ENCODE peak calls at places on chromosomes 13 and 19, in ten cellular contexts. D, K, C, P, X, B, W, M, Y and G are unnamed samples.
A peak's percentile ranks its signal among the peaks of the same experiment; 100 is the strongest.

GRCh38 chr19:38303517-38304351 is at the start of gene C19orf33:
- DNase-seq in D (no peak), K (no peak), C (no peak), P (no peak), X (no peak), B (peak; percentile 75), W (no peak), M (no peak), Y (no peak), G (no peak)

GRCh38 chr13:28047784-28048388 is 52.5 kb downstream of the FLT3 start:
- DNase-seq in D (no peak), K (no peak), C (no peak), P (no peak), X (peak; percentile 68), B (peak; percentile 8), W (peak; percentile 38), M (no peak), Y (no peak), G (no peak)

GRCh38 chr13:23966691-23967615 is 69.7 kb upstream of the C1QTNF9B start:
- DNase-seq in D (no peak), K (no peak), C (no peak), P (no peak), X (no peak), B (no peak), W (peak; percentile 88), M (no peak), Y (peak; percentile 18), G (no peak)

GRCh38 chr19:45008554-45008953 is 7.3 kb downstream of the RELB start:
- DNase-seq in D (no peak), K (no peak), C (no peak), P (no peak), X (no peak), B (no peak), W (no peak), M (no peak), Y (no peak), G (no peak)

GRCh38 chr19:3479177-3479818 is 1.0 kb downstream of the SMIM24 start:
- DNase-seq in D (no peak), K (no peak), C (peak; percentile 53), P (no peak), X (no peak), B (no peak), W (peak; percentile 47), M (peak; percentile 57), Y (peak; percentile 51), G (no peak)

GRCh38 chr13:101700598-101700997 is 248.1 kb downstream of the ITGBL1 start:
- DNase-seq in D (no peak), K (no peak), C (no peak), P (no peak), X (peak; percentile 66), B (no peak), W (no peak), M (no peak), Y (no peak), G (no peak)

GRCh38 chr19:44196772-44197171 is 15.6 kb upstream of the ZNF227 start:
- DNase-seq in D (no peak), K (no peak), C (no peak), P (no peak), X (no peak), B (no peak), W (no peak), M (no peak), Y (no peak), G (no peak)

GRCh38 chr19:15317392-15318011 is 14.8 kb downstream of the BRD4 start:
- DNase-seq in D (no peak), K (no peak), C (no peak), P (no peak), X (peak; percentile 82), B (no peak), W (no peak), M (no peak), Y (no peak), G (no peak)

GRCh38 chr13:96662036-96662435 is 332.2 kb downstream of the OXGR1 start:
- DNase-seq in D (no peak), K (no peak), C (no peak), P (no peak), X (peak; percentile 50), B (no peak), W (no peak), M (no peak), Y (no peak), G (no peak)

GRCh38 chr13:22278336-22278929 is 607.6 kb downstream of the FGF9 start:
- DNase-seq in D (peak; percentile 28), K (no peak), C (peak; percentile 65), P (peak; percentile 27), X (no peak), B (peak; percentile 34), W (peak; percentile 34), M (peak; percentile 61), Y (peak; percentile 57), G (no peak)

GRCh38 chr13:60727140-60727539 is 330.1 kb downstream of the TDRD3 start:
- DNase-seq in D (no peak), K (no peak), C (no peak), P (no peak), X (no peak), B (no peak), W (no peak), M (no peak), Y (no peak), G (no peak)

GRCh38 chr13:72727417-72728289 is at the start of the genes BORA and MZT1:
- DNase-seq in D (peak; percentile 93), K (peak; percentile 96), C (peak; percentile 93), P (peak; percentile 88), X (peak; percentile 99), B (peak; percentile 95), W (peak; percentile 99), M (peak; percentile 94), Y (peak; percentile 95), G (peak; percentile 85)

GRCh38 chr19:44598880-44599279 is 14.5 kb upstream of the IGSF23 start:
- DNase-seq in D (no peak), K (no peak), C (no peak), P (no peak), X (no peak), B (no peak), W (no peak), M (no peak), Y (no peak), G (no peak)

GRCh38 chr19:51621178-51621577 is 9.0 kb downstream of the SIGLEC5 start:
- DNase-seq in D (no peak), K (no peak), C (no peak), P (no peak), X (no peak), B (no peak), W (no peak), M (no peak), Y (no peak), G (no peak)

GRCh38 chr13:50678464-50679162 is 164.9 kb downstream of the DLEU7 start:
- DNase-seq in D (peak; percentile 75), K (no peak), C (no peak), P (no peak), X (peak; percentile 98), B (no peak), W (no peak), M (no peak), Y (no peak), G (no peak)

GRCh38 chr19:38264486-38265212 is at the start of gene SPINT2:
- DNase-seq in D (no peak), K (no peak), C (no peak), P (no peak), X (no peak), B (no peak), W (peak; percentile 66), M (peak; percentile 36), Y (peak; percentile 71), G (no peak)

GRCh38 chr13:94435604-94436226 is 43.8 kb downstream of the DCT start:
- DNase-seq in D (peak; percentile 10), K (no peak), C (no peak), P (no peak), X (peak; percentile 43), B (peak; percentile 45), W (peak; percentile 36), M (no peak), Y (no peak), G (no peak)

GRCh38 chr19:35042954-35043604 is 1.6 kb downstream of the HPN start:
- DNase-seq in D (no peak), K (no peak), C (no peak), P (no peak), X (no peak), B (no peak), W (no peak), M (no peak), Y (no peak), G (no peak)

GRCh38 chr19:17654993-17655392 is 33.2 kb downstream of the UNC13A start:
- DNase-seq in D (no peak), K (no peak), C (no peak), P (no peak), X (no peak), B (no peak), W (no peak), M (no peak), Y (peak; percentile 5), G (no peak)

GRCh38 chr13:98315466-98315865 is 138.4 kb upstream of the RNF113B start:
- DNase-seq in D (no peak), K (no peak), C (no peak), P (no peak), X (peak; percentile 28), B (peak; percentile 36), W (no peak), M (no peak), Y (no peak), G (no peak)

GRCh38 chr19:48959341-48960239 is 4.9 kb downstream of the BAX start:
- DNase-seq in D (no peak), K (no peak), C (no peak), P (no peak), X (no peak), B (no peak), W (peak; percentile 36), M (no peak), Y (no peak), G (no peak)

GRCh38 chr13:50226515-50227147 is 211.4 kb downstream of the KCNRG start:
- DNase-seq in D (no peak), K (no peak), C (no peak), P (no peak), X (no peak), B (no peak), W (peak; percentile 49), M (no peak), Y (no peak), G (no peak)